ENCODE peak calls at places on chromosomes 4 and X, in four cellular contexts. One of them, this sample, is unnamed.

GRCh38 chr4:156946508-156947197 is 24.9 kb downstream of the PDGFC start:
- DNase-seq in H1: no peak
- DNase-seq in neural progenitor cell: no peak
- DNase-seq in K562: no peak
- DNase-seq in this sample: peak; percentile 18

GRCh38 chrX:10507181-10507580 is 113.2 kb downstream of the MID1 start:
- DNase-seq in H1: no peak
- DNase-seq in neural progenitor cell: no peak
- DNase-seq in K562: no peak
- DNase-seq in this sample: no peak

GRCh38 chr4:74473155-74473811 is 28.3 kb downstream of the AREG start:
- DNase-seq in H1: no peak
- DNase-seq in neural progenitor cell: no peak
- DNase-seq in K562: no peak
- DNase-seq in this sample: no peak

GRCh38 chrX:52852110-52852872 is 15.6 kb downstream of the XAGE3 start:
- DNase-seq in H1: no peak
- DNase-seq in neural progenitor cell: no peak
- DNase-seq in K562: no peak
- DNase-seq in this sample: no peak

GRCh38 chr4:74930166-74930565 is 2.8 kb upstream of the PARM1 start:
- DNase-seq in H1: no peak
- DNase-seq in neural progenitor cell: no peak
- DNase-seq in K562: no peak
- DNase-seq in this sample: no peak

GRCh38 chr4:162015090-162015489 is 148.7 kb downstream of the FSTL5 start:
- DNase-seq in H1: no peak
- DNase-seq in neural progenitor cell: no peak
- DNase-seq in K562: no peak
- DNase-seq in this sample: no peak

GRCh38 chrX:52015794-52016193 is 53.2 kb downstream of the MAGED4B start:
- DNase-seq in H1: no peak
- DNase-seq in neural progenitor cell: no peak
- DNase-seq in K562: no peak
- DNase-seq in this sample: no peak

GRCh38 chr4:163548481-163549243 is 54.2 kb downstream of the TMA16 start:
- DNase-seq in H1: no peak
- DNase-seq in neural progenitor cell: peak; percentile 70
- DNase-seq in K562: peak; percentile 49
- DNase-seq in this sample: no peak

GRCh38 chrX:150476183-150476699 is 92.2 kb upstream of the MTM1 start:
- DNase-seq in H1: no peak
- DNase-seq in neural progenitor cell: no peak
- DNase-seq in K562: no peak
- DNase-seq in this sample: no peak

GRCh38 chr4:11496313-11496956 is 67.7 kb upstream of the HS3ST1 start:
- DNase-seq in H1: no peak
- DNase-seq in neural progenitor cell: peak; percentile 4
- DNase-seq in K562: no peak
- DNase-seq in this sample: no peak

GRCh38 chr4:31370866-31371465 is 650.8 kb downstream of the PCDH7 start:
- DNase-seq in H1: no peak
- DNase-seq in neural progenitor cell: peak; percentile 65
- DNase-seq in K562: peak; percentile 46
- DNase-seq in this sample: no peak

GRCh38 chr4:89273741-89274141 is 33.9 kb downstream of the GPRIN3 start:
- DNase-seq in H1: no peak
- DNase-seq in neural progenitor cell: no peak
- DNase-seq in K562: no peak
- DNase-seq in this sample: no peak

GRCh38 chr4:38650133-38650532 is 13.9 kb upstream of the KLF3 start:
- DNase-seq in H1: no peak
- DNase-seq in neural progenitor cell: no peak
- DNase-seq in K562: no peak
- DNase-seq in this sample: no peak

GRCh38 chr4:25879587-25879986 is 16.8 kb upstream of the SEL1L3 start:
- DNase-seq in H1: no peak
- DNase-seq in neural progenitor cell: no peak
- DNase-seq in K562: no peak
- DNase-seq in this sample: no peak

GRCh38 chr4:41878170-41878941 is 56.9 kb upstream of the TMEM33 start:
- DNase-seq in H1: peak; percentile 72
- DNase-seq in neural progenitor cell: peak; percentile 59
- DNase-seq in K562: no peak
- DNase-seq in this sample: no peak

GRCh38 chrX:65014230-65014629 is 38.0 kb upstream of the ZC4H2 start:
- DNase-seq in H1: no peak
- DNase-seq in neural progenitor cell: no peak
- DNase-seq in K562: no peak
- DNase-seq in this sample: no peak

GRCh38 chrX:102517331-102517730 is 792 bp upstream of the TMSB15A start:
- DNase-seq in H1: no peak
- DNase-seq in neural progenitor cell: peak; percentile 15
- DNase-seq in K562: peak; percentile 6
- DNase-seq in this sample: no peak

GRCh38 chr4:75015627-75016026 is 82.7 kb downstream of the PARM1 start:
- DNase-seq in H1: no peak
- DNase-seq in neural progenitor cell: no peak
- DNase-seq in K562: no peak
- DNase-seq in this sample: peak; percentile 67

GRCh38 chr4:92303621-92304027 is at the start of gene GRID2:
- DNase-seq in H1: peak; percentile 80
- DNase-seq in neural progenitor cell: peak; percentile 75
- DNase-seq in K562: no peak
- DNase-seq in this sample: no peak

GRCh38 chr4:165288639-165289428 is 38.6 kb upstream of the MSMO1 start:
- DNase-seq in H1: no peak
- DNase-seq in neural progenitor cell: no peak
- DNase-seq in K562: no peak
- DNase-seq in this sample: no peak

GRCh38 chrX:136665258-136665900 is 17.4 kb downstream of the CD40LG start:
- DNase-seq in H1: no peak
- DNase-seq in neural progenitor cell: no peak
- DNase-seq in K562: no peak
- DNase-seq in this sample: no peak

GRCh38 chrX:67100031-67100884 is 443.6 kb upstream of the AR start:
- DNase-seq in H1: no peak
- DNase-seq in neural progenitor cell: no peak
- DNase-seq in K562: no peak
- DNase-seq in this sample: no peak

GRCh38 chrX:44733931-44734330 is 109.9 kb upstream of the DUSP21 start:
- DNase-seq in H1: no peak
- DNase-seq in neural progenitor cell: no peak
- DNase-seq in K562: no peak
- DNase-seq in this sample: no peak

GRCh38 chr4:77921701-77922100 is 59.1 kb downstream of the MRPL1 start:
- DNase-seq in H1: no peak
- DNase-seq in neural progenitor cell: no peak
- DNase-seq in K562: no peak
- DNase-seq in this sample: no peak

GRCh38 chr4:85681194-85681803 is 206.3 kb downstream of the ARHGAP24 start:
- DNase-seq in H1: no peak
- DNase-seq in neural progenitor cell: no peak
- DNase-seq in K562: peak; percentile 43
- DNase-seq in this sample: peak; percentile 30

GRCh38 chr4:177308125-177308524 is 1.5 kb upstream of the NEIL3 start:
- DNase-seq in H1: no peak
- DNase-seq in neural progenitor cell: no peak
- DNase-seq in K562: no peak
- DNase-seq in this sample: no peak

GRCh38 chr4:102869569-102870227 is 906 bp downstream of the CISD2 start:
- DNase-seq in H1: no peak
- DNase-seq in neural progenitor cell: no peak
- DNase-seq in K562: no peak
- DNase-seq in this sample: no peak

GRCh38 chr4:93384211-93384610 is 444.3 kb upstream of the ATOH1 start:
- DNase-seq in H1: no peak
- DNase-seq in neural progenitor cell: no peak
- DNase-seq in K562: no peak
- DNase-seq in this sample: no peak

GRCh38 chr4:8132947-8133705 is 25.5 kb downstream of the ABLIM2 start:
- DNase-seq in H1: no peak
- DNase-seq in neural progenitor cell: no peak
- DNase-seq in K562: no peak
- DNase-seq in this sample: no peak

GRCh38 chr4:181688416-181688815 is 554.8 kb upstream of the TENM3 start:
- DNase-seq in H1: no peak
- DNase-seq in neural progenitor cell: no peak
- DNase-seq in K562: no peak
- DNase-seq in this sample: no peak

GRCh38 chr4:28278676-28279075 is 1418.0 kb downstream of the STIM2 start:
- DNase-seq in H1: no peak
- DNase-seq in neural progenitor cell: no peak
- DNase-seq in K562: no peak
- DNase-seq in this sample: no peak

GRCh38 chr4:114488301-114488982 is 110.2 kb upstream of the UGT8 start:
- DNase-seq in H1: no peak
- DNase-seq in neural progenitor cell: no peak
- DNase-seq in K562: no peak
- DNase-seq in this sample: no peak

GRCh38 chrX:33133320-33133719 is 78.0 kb downstream of the DMD start:
- DNase-seq in H1: no peak
- DNase-seq in neural progenitor cell: no peak
- DNase-seq in K562: no peak
- DNase-seq in this sample: no peak

GRCh38 chr4:166017804-166018203 is 144.8 kb downstream of the TLL1 start:
- DNase-seq in H1: no peak
- DNase-seq in neural progenitor cell: no peak
- DNase-seq in K562: no peak
- DNase-seq in this sample: no peak

GRCh38 chr4:105014242-105015031 is 132.2 kb upstream of the TET2 start:
- DNase-seq in H1: no peak
- DNase-seq in neural progenitor cell: no peak
- DNase-seq in K562: no peak
- DNase-seq in this sample: no peak

GRCh38 chr4:53576676-53577372 is 14.5 kb downstream of the LNX1 start:
- DNase-seq in H1: no peak
- DNase-seq in neural progenitor cell: no peak
- DNase-seq in K562: no peak
- DNase-seq in this sample: no peak

GRCh38 chr4:169663402-169663801 is 43.0 kb downstream of the CLCN3 start:
- DNase-seq in H1: no peak
- DNase-seq in neural progenitor cell: no peak
- DNase-seq in K562: no peak
- DNase-seq in this sample: no peak

GRCh38 chrX:119618439-119618838 is 12.2 kb upstream of the NKRF start:
- DNase-seq in H1: no peak
- DNase-seq in neural progenitor cell: no peak
- DNase-seq in K562: no peak
- DNase-seq in this sample: no peak

GRCh38 chr4:188127157-188127874 is 11.9 kb upstream of the TRIML1 start:
- DNase-seq in H1: no peak
- DNase-seq in neural progenitor cell: no peak
- DNase-seq in K562: no peak
- DNase-seq in this sample: no peak

GRCh38 chr4:123924536-123924935 is 527.9 kb downstream of the SPRY1 start:
- DNase-seq in H1: no peak
- DNase-seq in neural progenitor cell: no peak
- DNase-seq in K562: no peak
- DNase-seq in this sample: no peak
- H3K27me3 ChIP-seq in H1: no peaks in the 10 kb centered on the region
- H3K27me3 ChIP-seq in neural progenitor cell: no peaks in the 10 kb centered on the region
- H3K27me3 ChIP-seq in K562: no peaks in the 10 kb centered on the region
- H3K27me3 ChIP-seq in this sample: no peaks in the 10 kb centered on the region

GRCh38 chr4:148438047-148438446 is 4.2 kb downstream of the NR3C2 start:
- DNase-seq in H1: no peak
- DNase-seq in neural progenitor cell: peak; percentile 3
- DNase-seq in K562: no peak
- DNase-seq in this sample: no peak
- TF ChIP-seq CTCF in H1: no peak
- TF ChIP-seq CTCF in neural progenitor cell: peak; percentile 6
- TF ChIP-seq CTCF in K562: no peak
- TF ChIP-seq CTCF in this sample: no peak

DNA sequence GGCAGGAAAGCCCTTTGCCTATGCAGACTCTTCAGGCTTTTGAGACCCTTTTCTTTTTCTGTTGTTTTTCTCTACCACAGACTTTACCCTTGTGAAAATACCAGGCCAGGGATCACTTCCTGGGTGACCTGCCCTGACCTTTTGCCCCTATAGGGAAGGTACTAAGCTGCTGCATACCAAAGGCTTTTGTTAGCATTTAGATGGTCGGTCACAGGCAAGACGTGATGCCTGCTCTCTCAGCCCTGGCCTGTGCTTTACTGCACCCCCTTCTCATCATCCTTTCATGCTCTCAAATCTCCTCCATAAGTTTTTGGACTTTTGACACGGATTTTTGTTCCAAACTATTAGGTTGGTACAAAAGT is 98.2 kb downstream of the ARHGAP10 start:
- DNase-seq in H1: no peak
- DNase-seq in neural progenitor cell: peak; percentile 36
- DNase-seq in K562: no peak
- DNase-seq in this sample: no peak
- H3K4me1 ChIP-seq in H1: peaks cover 7% of the 10 kb centered on the region
- H3K4me1 ChIP-seq in neural progenitor cell: peaks cover 35% of the 10 kb centered on the region
- H3K4me1 ChIP-seq in K562: no peaks in the 10 kb centered on the region
- H3K4me1 ChIP-seq in this sample: peaks cover 74% of the 10 kb centered on the region

GRCh38 chrX:50495616-50496015 is 25.0 kb upstream of the DGKK start:
- DNase-seq in H1: no peak
- DNase-seq in neural progenitor cell: no peak
- DNase-seq in K562: no peak
- DNase-seq in this sample: no peak
- H3K27me3 ChIP-seq in H1: no peaks in the 10 kb centered on the region
- H3K27me3 ChIP-seq in neural progenitor cell: no peaks in the 10 kb centered on the region
- H3K27me3 ChIP-seq in K562: no peaks in the 10 kb centered on the region
- H3K27me3 ChIP-seq in this sample: no peaks in the 10 kb centered on the region

DNA sequence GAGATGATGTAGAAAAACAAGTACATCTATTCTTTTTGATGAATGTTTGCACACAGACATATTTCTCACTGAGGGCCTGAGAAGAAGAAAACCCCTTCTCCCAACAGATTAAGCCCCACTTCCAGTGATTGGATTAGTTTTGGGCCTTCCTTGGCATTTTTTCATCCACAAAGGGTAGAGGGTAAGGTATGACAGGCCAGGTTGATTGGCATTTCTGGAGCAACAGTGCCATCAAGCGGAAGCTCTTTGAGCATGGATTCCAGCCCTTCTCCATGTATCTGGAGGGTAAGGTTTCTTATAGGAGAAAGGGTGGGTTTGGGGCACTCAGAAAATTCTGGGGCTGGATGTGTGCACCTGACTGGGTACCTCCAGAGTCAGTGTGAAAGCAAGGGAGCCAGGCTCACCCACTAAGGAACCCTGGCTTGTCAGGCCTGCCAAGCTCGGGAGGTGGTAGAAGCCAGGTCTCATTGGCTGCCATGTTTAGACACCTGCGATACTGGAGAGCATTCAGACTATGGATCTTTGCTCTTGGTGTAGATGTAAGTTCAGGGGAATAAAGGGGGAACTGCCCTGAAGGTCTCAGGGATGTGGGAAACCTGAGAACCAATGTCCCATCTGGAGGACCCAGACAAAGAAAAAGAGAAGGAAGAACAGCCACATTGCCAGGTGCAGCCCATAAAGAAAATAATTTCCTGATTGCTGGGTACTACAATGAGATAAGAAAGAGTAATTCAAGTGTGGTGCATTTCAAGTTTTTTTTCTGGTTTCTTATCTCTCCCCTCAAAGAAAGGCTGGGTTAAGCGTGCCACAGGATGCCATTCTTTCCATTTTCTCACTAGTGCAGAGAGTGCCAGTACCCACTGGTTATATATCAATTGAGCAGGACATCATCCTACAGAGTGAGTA is 222.3 kb upstream of the AGTR2 start:
- DNase-seq in H1: no peak
- DNase-seq in neural progenitor cell: peak; percentile 6
- DNase-seq in K562: peak; percentile 27
- DNase-seq in this sample: no peak
- TF ChIP-seq CTCF in H1: no peak
- TF ChIP-seq CTCF in neural progenitor cell: peak; percentile 18
- TF ChIP-seq CTCF in K562: peak; percentile 34
- TF ChIP-seq CTCF in this sample: no peak